ENCODE peak calls at places on chromosomes 11 and 22, in seven cellular contexts. O, Q, Y, F, X, S and N are unnamed samples.

GRCh38 chr22:41681616-41682015 is 7.1 kb downstream of the SNU13 start:
- DNase-seq in O (no peak), Q (peak), Y (no peak), F (no peak), X (no peak), S (peak), N (no peak)

GRCh38 chr11:32034680-32035079 is 56.2 kb upstream of the RCN1 start:
- DNase-seq in O (no peak), Q (no peak), Y (peak), F (no peak), X (no peak), S (no peak), N (no peak)

GRCh38 chr11:9577032-9577431 is 3.6 kb downstream of the WEE1 start:
- DNase-seq in O (no peak), Q (no peak), Y (peak), F (no peak), X (no peak), S (no peak), N (no peak)

GRCh38 chr22:30949934-30950660 is 18.5 kb downstream of the MORC2 start:
- DNase-seq in O (no peak), Q (no peak), Y (no peak), F (no peak), X (no peak), S (no peak), N (no peak)

GRCh38 chr11:3177931-3178330 is 12.8 kb upstream of the OSBPL5 start:
- DNase-seq in O (no peak), Q (no peak), Y (peak), F (no peak), X (no peak), S (no peak), N (no peak)

GRCh38 chr11:69985331-69985653 is 92.8 kb upstream of the ANO1 start:
- DNase-seq in O (no peak), Q (no peak), Y (no peak), F (no peak), X (no peak), S (no peak), N (no peak)

GRCh38 chr11:59765068-59765770 is 10.0 kb downstream of the STX3 start:
- DNase-seq in O (no peak), Q (no peak), Y (no peak), F (no peak), X (no peak), S (no peak), N (no peak)

GRCh38 chr11:44036811-44037657 is 10.7 kb upstream of the ACCSL start:
- DNase-seq in O (peak), Q (peak), Y (peak), F (peak), X (peak), S (peak), N (peak)

GRCh38 chr22:23217171-23218052 is 37.1 kb downstream of the BCR start:
- DNase-seq in O (no peak), Q (no peak), Y (no peak), F (no peak), X (no peak), S (no peak), N (no peak)

GRCh38 chr11:45141631-45142030 is 4.8 kb upstream of the PRDM11 start:
- DNase-seq in O (no peak), Q (no peak), Y (no peak), F (no peak), X (no peak), S (no peak), N (no peak)

GRCh38 chr11:104830508-104830907 is 67.8 kb downstream of the CASP12 start:
- DNase-seq in O (no peak), Q (no peak), Y (no peak), F (no peak), X (no peak), S (no peak), N (no peak)

GRCh38 chr11:32109138-32109537 is 18.3 kb downstream of the RCN1 start:
- DNase-seq in O (no peak), Q (no peak), Y (peak), F (no peak), X (no peak), S (no peak), N (no peak)

GRCh38 chr11:73178092-73178539 is 36.0 kb upstream of the FCHSD2 start:
- DNase-seq in O (peak), Q (peak), Y (peak), F (peak), X (peak), S (peak), N (peak)

GRCh38 chr22:33328789-33329296 is 270.7 kb upstream of the SYN3 start:
- DNase-seq in O (no peak), Q (no peak), Y (peak), F (peak), X (no peak), S (no peak), N (peak)

GRCh38 chr22:19882446-19883381 is 28.0 kb upstream of the GNB1L start:
- DNase-seq in O (no peak), Q (no peak), Y (no peak), F (no peak), X (no peak), S (no peak), N (no peak)

GRCh38 chr22:45867118-45867905 is 109.7 kb downstream of the WNT7B start:
- DNase-seq in O (peak), Q (no peak), Y (peak), F (no peak), X (no peak), S (no peak), N (no peak)

GRCh38 chr11:118956094-118956846 is at the start of gene UPK2:
- DNase-seq in O (peak), Q (peak), Y (peak), F (peak), X (peak), S (peak), N (peak)

GRCh38 chr11:59106363-59107336 is at the start of gene FAM111B:
- DNase-seq in O (peak), Q (peak), Y (peak), F (peak), X (peak), S (peak), N (peak)

GRCh38 chr11:95092549-95093324 is 3.1 kb downstream of the ENDOD1 start:
- DNase-seq in O (peak), Q (no peak), Y (peak), F (no peak), X (no peak), S (no peak), N (peak)

GRCh38 chr11:85619497-85619896 is 7.6 kb downstream of the DLG2 start:
- DNase-seq in O (no peak), Q (no peak), Y (peak), F (no peak), X (no peak), S (no peak), N (no peak)

GRCh38 chr11:32451808-32452207 is 16.5 kb upstream of the WT1 start:
- DNase-seq in O (no peak), Q (no peak), Y (no peak), F (peak), X (no peak), S (no peak), N (peak)

GRCh38 chr11:104547996-104548661 is 350.1 kb downstream of the CASP12 start:
- DNase-seq in O (no peak), Q (no peak), Y (peak), F (no peak), X (no peak), S (no peak), N (no peak)

GRCh38 chr11:56843816-56844215 is 95.3 kb upstream of the OR9G4 start:
- DNase-seq in O (no peak), Q (no peak), Y (no peak), F (no peak), X (no peak), S (no peak), N (no peak)

GRCh38 chr11:15819679-15820286 is 536.6 kb downstream of the SOX6 start:
- DNase-seq in O (peak), Q (peak), Y (peak), F (peak), X (peak), S (no peak), N (peak)

GRCh38 chr11:79973701-79974626 is 533.1 kb upstream of the TENM4 start:
- DNase-seq in O (peak), Q (no peak), Y (peak), F (peak), X (no peak), S (no peak), N (no peak)

GRCh38 chr11:74025467-74026166 is 16.7 kb upstream of the UCP3 start:
- DNase-seq in O (no peak), Q (no peak), Y (peak), F (no peak), X (no peak), S (no peak), N (no peak)

GRCh38 chr11:92886243-92886905 is 83.1 kb upstream of the MTNR1B start:
- DNase-seq in O (peak), Q (peak), Y (peak), F (peak), X (no peak), S (peak), N (peak)

GRCh38 chr22:48459259-48459658 is 1368.4 kb downstream of the BRD1 start:
- DNase-seq in O (no peak), Q (no peak), Y (no peak), F (no peak), X (no peak), S (no peak), N (no peak)

GRCh38 chr11:98711011-98711410 is 309.7 kb upstream of the CNTN5 start:
- DNase-seq in O (no peak), Q (no peak), Y (no peak), F (no peak), X (no peak), S (no peak), N (no peak)

GRCh38 chr11:102685311-102685710 is 20.3 kb downstream of the MMP27 start:
- DNase-seq in O (no peak), Q (no peak), Y (no peak), F (no peak), X (no peak), S (no peak), N (no peak)

GRCh38 chr11:121415861-121416260 is 36.3 kb upstream of the SORL1 start:
- DNase-seq in O (no peak), Q (no peak), Y (no peak), F (no peak), X (peak), S (no peak), N (no peak)

GRCh38 chr22:38754247-38755154 is 1.3 kb downstream of the SUN2 start:
- DNase-seq in O (peak), Q (no peak), Y (peak), F (no peak), X (peak), S (peak), N (peak)